ENCODE peak calls at places on chromosomes 13 and 19, in six cellular contexts. One of them, this sample, is unnamed.

GRCh38 chr19:18098891-18099622 is 1.5 kb downstream of the MAST3 start:
- DNase-seq in A549: no peak
- DNase-seq in HFF-Myc: no peak
- DNase-seq in colonic mucosa: no peak
- DNase-seq in astrocyte: no peak
- DNase-seq in mammary epithelial cell: no peak
- DNase-seq in this sample: no peak

GRCh38 chr19:43596842-43597461 is 557 bp downstream of the ZNF576 start:
- DNase-seq in colonic mucosa: no peak
- DNase-seq in HFF-Myc: no peak
- DNase-seq in astrocyte: no peak
- DNase-seq in A549: no peak
- DNase-seq in mammary epithelial cell: no peak
- DNase-seq in this sample: no peak

GRCh38 chr13:19154843-19155242 is 26.8 kb downstream of the TUBA3C start:
- DNase-seq in astrocyte: no peak
- DNase-seq in colonic mucosa: no peak
- DNase-seq in mammary epithelial cell: no peak
- DNase-seq in HFF-Myc: no peak
- DNase-seq in A549: no peak
- DNase-seq in this sample: no peak

GRCh38 chr13:44303681-44304432 is 69.8 kb upstream of the SERP2 start:
- DNase-seq in mammary epithelial cell: no peak
- DNase-seq in colonic mucosa: no peak
- DNase-seq in HFF-Myc: no peak
- DNase-seq in astrocyte: no peak
- DNase-seq in A549: no peak
- DNase-seq in this sample: no peak

GRCh38 chr19:2239771-2240770 is 3.4 kb downstream of the SF3A2 start:
- DNase-seq in A549: no peak
- DNase-seq in astrocyte: peak; percentile 47
- DNase-seq in mammary epithelial cell: no peak
- DNase-seq in HFF-Myc: no peak
- DNase-seq in colonic mucosa: no peak
- DNase-seq in this sample: no peak

GRCh38 chr19:6412111-6412999 is 12.3 kb downstream of the KHSRP start:
- DNase-seq in astrocyte: no peak
- DNase-seq in mammary epithelial cell: no peak
- DNase-seq in A549: peak; percentile 31
- DNase-seq in colonic mucosa: peak; percentile 73
- DNase-seq in HFF-Myc: no peak
- DNase-seq in this sample: peak; percentile 41

GRCh38 chr13:31950121-31950810 is 81.3 kb upstream of the FRY start:
- DNase-seq in mammary epithelial cell: no peak
- DNase-seq in astrocyte: no peak
- DNase-seq in A549: no peak
- DNase-seq in colonic mucosa: no peak
- DNase-seq in HFF-Myc: no peak
- DNase-seq in this sample: peak; percentile 35

GRCh38 chr13:37074703-37075102 is 15.2 kb upstream of the SUPT20H start:
- DNase-seq in astrocyte: peak; percentile 37
- DNase-seq in colonic mucosa: no peak
- DNase-seq in A549: peak; percentile 11
- DNase-seq in HFF-Myc: no peak
- DNase-seq in mammary epithelial cell: peak; percentile 10
- DNase-seq in this sample: peak; percentile 41

GRCh38 chr19:41740415-41741243 is 14.7 kb upstream of the CEACAM6 start:
- DNase-seq in HFF-Myc: no peak
- DNase-seq in astrocyte: no peak
- DNase-seq in colonic mucosa: no peak
- DNase-seq in mammary epithelial cell: no peak
- DNase-seq in A549: no peak
- DNase-seq in this sample: peak; percentile 18

GRCh38 chr13:90968510-90968909 is 379.0 kb upstream of the MIR17HG start:
- DNase-seq in colonic mucosa: no peak
- DNase-seq in astrocyte: no peak
- DNase-seq in A549: peak; percentile 44
- DNase-seq in HFF-Myc: no peak
- DNase-seq in mammary epithelial cell: peak; percentile 9
- DNase-seq in this sample: peak; percentile 50

GRCh38 chr19:32345261-32346207 is at the start of gene ZNF507:
- DNase-seq in mammary epithelial cell: peak; percentile 61
- DNase-seq in colonic mucosa: peak; percentile 84
- DNase-seq in HFF-Myc: no peak
- DNase-seq in A549: peak; percentile 92
- DNase-seq in astrocyte: peak; percentile 31
- DNase-seq in this sample: peak; percentile 69

GRCh38 chr13:94351292-94352000 is 128.0 kb downstream of the DCT start:
- DNase-seq in mammary epithelial cell: no peak
- DNase-seq in astrocyte: peak; percentile 84
- DNase-seq in A549: no peak
- DNase-seq in HFF-Myc: no peak
- DNase-seq in colonic mucosa: no peak
- DNase-seq in this sample: peak; percentile 11

GRCh38 chr13:105915451-105915850 is 620.0 kb downstream of the EFNB2 start:
- DNase-seq in HFF-Myc: no peak
- DNase-seq in A549: no peak
- DNase-seq in colonic mucosa: no peak
- DNase-seq in mammary epithelial cell: no peak
- DNase-seq in astrocyte: peak; percentile 22
- DNase-seq in this sample: no peak

GRCh38 chr13:75920536-75920935 is 284.4 kb downstream of the LMO7 start:
- DNase-seq in colonic mucosa: no peak
- DNase-seq in A549: no peak
- DNase-seq in astrocyte: no peak
- DNase-seq in HFF-Myc: no peak
- DNase-seq in mammary epithelial cell: no peak
- DNase-seq in this sample: no peak

GRCh38 chr13:97434417-97435296 is 688 bp downstream of the RAP2A start:
- DNase-seq in HFF-Myc: no peak
- DNase-seq in A549: peak; percentile 31
- DNase-seq in mammary epithelial cell: peak; percentile 25
- DNase-seq in astrocyte: peak; percentile 21
- DNase-seq in colonic mucosa: peak; percentile 46
- DNase-seq in this sample: peak; percentile 38

GRCh38 chr13:97798836-97799235 is 154.6 kb upstream of the IPO5 start:
- DNase-seq in mammary epithelial cell: no peak
- DNase-seq in A549: no peak
- DNase-seq in HFF-Myc: peak; percentile 26
- DNase-seq in astrocyte: no peak
- DNase-seq in colonic mucosa: no peak
- DNase-seq in this sample: no peak

GRCh38 chr19:35311901-35312665 is 16.9 kb upstream of the CD22 start:
- DNase-seq in mammary epithelial cell: no peak
- DNase-seq in HFF-Myc: no peak
- DNase-seq in colonic mucosa: no peak
- DNase-seq in A549: no peak
- DNase-seq in astrocyte: no peak
- DNase-seq in this sample: no peak

GRCh38 chr13:113921763-113922162 is 52.1 kb downstream of the C13orf46 start:
- DNase-seq in A549: no peak
- DNase-seq in HFF-Myc: no peak
- DNase-seq in colonic mucosa: no peak
- DNase-seq in astrocyte: no peak
- DNase-seq in mammary epithelial cell: no peak
- DNase-seq in this sample: no peak
- H3K4me3 ChIP-seq in A549: no peak overlapping the region
- H3K4me3 ChIP-seq in HFF-Myc: no peak overlapping the region
- H3K4me3 ChIP-seq in colonic mucosa: no peak overlapping the region
- H3K4me3 ChIP-seq in astrocyte: no peak overlapping the region
- H3K4me3 ChIP-seq in mammary epithelial cell: no peak overlapping the region
- H3K4me3 ChIP-seq in this sample: no peak overlapping the region

GRCh38 chr13:64446372-64446771 is 2783.8 kb downstream of the PCDH9 start:
- DNase-seq in A549: peak; percentile 20
- DNase-seq in mammary epithelial cell: no peak
- DNase-seq in HFF-Myc: no peak
- DNase-seq in colonic mucosa: no peak
- DNase-seq in astrocyte: no peak
- DNase-seq in this sample: peak; percentile 40
- TF ChIP-seq CTCF in A549: peak; percentile 38
- TF ChIP-seq CTCF in mammary epithelial cell: peak; percentile 63
- TF ChIP-seq CTCF in HFF-Myc: peak; percentile 36
- TF ChIP-seq CTCF in colonic mucosa: no peak
- TF ChIP-seq CTCF in astrocyte: peak; percentile 27
- TF ChIP-seq CTCF in this sample: peak; percentile 68

GRCh38 chr13:30116379-30116778 is 191.0 kb downstream of the KATNAL1 start:
- DNase-seq in astrocyte: no peak
- DNase-seq in A549: no peak
- DNase-seq in colonic mucosa: no peak
- DNase-seq in HFF-Myc: no peak
- DNase-seq in mammary epithelial cell: no peak
- DNase-seq in this sample: no peak
- H3K4me3 ChIP-seq in astrocyte: no peak overlapping the region
- H3K4me3 ChIP-seq in A549: no peak overlapping the region
- H3K4me3 ChIP-seq in colonic mucosa: no peak overlapping the region
- H3K4me3 ChIP-seq in HFF-Myc: no peak overlapping the region
- H3K4me3 ChIP-seq in mammary epithelial cell: no peak overlapping the region
- H3K4me3 ChIP-seq in this sample: no peak overlapping the region

DNA sequence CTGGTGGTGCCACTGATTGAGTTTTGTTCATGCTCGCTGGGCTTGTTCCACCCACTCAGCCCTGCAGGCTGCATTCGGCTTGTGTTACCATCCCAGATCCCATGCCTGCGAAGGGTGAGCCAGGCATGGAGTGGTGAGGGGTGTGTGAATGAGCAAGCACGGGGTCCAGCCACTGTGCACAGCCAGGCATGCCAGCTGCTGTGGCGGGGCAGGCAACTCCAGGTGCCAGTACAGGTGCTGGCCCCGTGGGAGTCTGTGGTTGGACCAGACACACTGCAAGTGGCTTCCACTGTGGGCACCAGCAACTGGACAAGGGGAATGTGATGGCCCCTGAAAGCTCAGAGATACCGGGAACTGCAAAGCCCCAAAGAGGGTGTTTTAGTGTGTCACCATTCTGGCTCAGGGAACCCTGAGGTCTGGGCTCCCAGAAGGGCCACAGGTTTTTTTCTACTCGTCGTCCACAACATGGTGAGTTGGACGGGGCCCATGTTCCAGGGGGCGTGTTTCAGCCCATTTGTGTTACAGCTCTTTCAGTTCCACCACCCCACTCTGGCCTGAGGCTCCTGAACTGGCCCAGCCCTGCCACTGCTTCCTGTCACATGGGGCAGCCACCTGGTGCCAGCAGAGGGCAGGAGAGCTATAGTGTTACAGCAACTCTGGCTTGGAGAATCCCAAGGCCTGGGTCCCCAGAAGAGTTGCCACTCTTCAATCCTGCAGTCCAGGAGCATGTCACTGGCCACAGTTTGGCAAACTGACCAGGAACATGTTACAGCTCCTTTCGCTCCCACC is 217.0 kb upstream of the OBI1 start:
- DNase-seq in colonic mucosa: no peak
- DNase-seq in A549: no peak
- DNase-seq in astrocyte: no peak
- DNase-seq in mammary epithelial cell: no peak
- DNase-seq in HFF-Myc: no peak
- DNase-seq in this sample: no peak
- TF ChIP-seq CTCF in colonic mucosa: no peak
- TF ChIP-seq CTCF in A549: no peak
- TF ChIP-seq CTCF in astrocyte: no peak
- TF ChIP-seq CTCF in mammary epithelial cell: peak; percentile 4
- TF ChIP-seq CTCF in HFF-Myc: no peak
- TF ChIP-seq CTCF in this sample: no peak

DNA sequence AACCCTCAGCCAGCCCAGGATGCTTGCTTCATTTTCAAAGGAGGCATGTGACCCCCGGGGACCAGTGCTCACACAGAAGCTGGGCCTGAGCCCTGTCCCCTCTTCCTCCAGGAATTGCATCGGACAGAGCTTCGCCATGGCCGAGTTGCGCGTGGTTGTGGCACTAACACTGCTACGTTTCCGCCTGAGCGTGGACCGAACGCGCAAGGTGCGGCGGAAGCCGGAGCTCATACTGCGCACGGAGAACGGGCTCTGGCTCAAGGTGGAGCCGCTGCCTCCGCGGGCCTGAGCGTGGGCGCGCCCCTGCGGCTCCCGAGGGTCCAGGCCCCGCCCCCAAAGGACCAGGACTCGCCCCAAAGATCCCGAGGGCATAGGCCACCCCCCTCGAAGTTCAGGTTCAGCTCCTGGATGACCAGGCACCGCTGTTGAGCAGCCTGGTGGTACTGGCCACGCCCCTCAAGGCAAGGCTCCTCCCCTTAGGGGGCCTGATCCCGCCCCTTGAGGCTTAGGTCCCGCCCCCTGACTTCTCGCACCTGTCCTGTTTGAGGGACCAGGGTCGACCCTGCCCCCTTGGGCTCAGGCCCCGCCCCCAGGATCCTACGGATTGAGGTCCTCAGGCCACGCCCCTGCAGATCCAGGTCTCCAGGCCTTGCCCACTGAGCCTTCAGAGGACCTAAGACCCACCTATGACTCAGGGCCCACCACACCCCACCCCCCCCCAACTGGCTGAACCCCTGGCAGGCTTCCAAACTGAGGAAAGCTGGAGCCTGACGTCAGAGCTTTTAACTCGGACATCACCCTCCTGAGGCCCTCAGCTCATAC is 43.1 kb downstream of the CYP4F22 start:
- DNase-seq in astrocyte: no peak
- DNase-seq in colonic mucosa: peak; percentile 30
- DNase-seq in A549: peak; percentile 71
- DNase-seq in HFF-Myc: no peak
- DNase-seq in mammary epithelial cell: no peak
- DNase-seq in this sample: no peak
- H3K4me3 ChIP-seq in astrocyte: no peak overlapping the region
- H3K4me3 ChIP-seq in colonic mucosa: peak overlapping the region; percentile 19
- H3K4me3 ChIP-seq in A549: peak overlapping the region; percentile 43
- H3K4me3 ChIP-seq in HFF-Myc: no peak overlapping the region
- H3K4me3 ChIP-seq in mammary epithelial cell: no peak overlapping the region
- H3K4me3 ChIP-seq in this sample: peak overlapping the region; percentile 7

GRCh38 chr19:9436358-9436757 is 985 bp upstream of the ZNF266 start:
- DNase-seq in colonic mucosa: no peak
- DNase-seq in mammary epithelial cell: no peak
- DNase-seq in astrocyte: no peak
- DNase-seq in HFF-Myc: no peak
- DNase-seq in A549: no peak
- DNase-seq in this sample: no peak

GRCh38 chr19:9427941-9428340 is 7.4 kb downstream of the ZNF266 start:
- DNase-seq in HFF-Myc: no peak
- DNase-seq in mammary epithelial cell: no peak
- DNase-seq in colonic mucosa: no peak
- DNase-seq in astrocyte: no peak
- DNase-seq in A549: no peak
- DNase-seq in this sample: no peak

GRCh38 chr19:9430444-9430843 is 4.9 kb downstream of the ZNF266 start:
- DNase-seq in mammary epithelial cell: no peak
- DNase-seq in A549: no peak
- DNase-seq in astrocyte: no peak
- DNase-seq in colonic mucosa: no peak
- DNase-seq in HFF-Myc: no peak
- DNase-seq in this sample: no peak

GRCh38 chr19:9435279-9436268 is at the start of gene ZNF266:
- DNase-seq in mammary epithelial cell: peak; percentile 87
- DNase-seq in colonic mucosa: peak; percentile 91
- DNase-seq in A549: peak; percentile 91
- DNase-seq in HFF-Myc: peak; percentile 80
- DNase-seq in astrocyte: peak; percentile 84
- DNase-seq in this sample: peak; percentile 94

DNA sequence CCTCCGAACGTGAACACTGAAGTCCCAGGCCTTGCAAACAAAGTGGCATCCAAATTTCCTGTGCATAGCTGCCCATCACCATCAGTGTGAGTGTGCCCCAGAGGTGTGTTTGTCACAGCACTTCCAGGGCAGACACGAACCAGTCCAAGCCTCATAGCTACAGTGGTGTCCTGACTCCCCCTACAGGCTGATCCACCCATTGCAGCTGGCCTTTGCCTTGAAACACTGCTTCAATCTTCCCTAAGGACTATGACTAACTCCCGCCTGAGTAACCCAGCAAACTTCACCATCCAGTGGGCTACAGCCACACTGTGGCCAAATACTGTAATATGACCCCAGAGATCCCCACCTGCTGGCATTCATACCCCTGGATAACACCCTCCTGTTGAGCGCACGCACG is 3.9 kb downstream of the ZNF266 start:
- DNase-seq in mammary epithelial cell: no peak
- DNase-seq in HFF-Myc: no peak
- DNase-seq in colonic mucosa: peak; percentile 27
- DNase-seq in A549: no peak
- DNase-seq in astrocyte: no peak
- DNase-seq in this sample: peak; percentile 53
- TF ChIP-seq CTCF in mammary epithelial cell: peak; percentile 43
- TF ChIP-seq CTCF in HFF-Myc: peak; percentile 30
- TF ChIP-seq CTCF in colonic mucosa: peak; percentile 15
- TF ChIP-seq CTCF in A549: no peak
- TF ChIP-seq CTCF in astrocyte: no peak
- TF ChIP-seq CTCF in this sample: peak; percentile 52

This sample was measured in epithelial cell of esophagus.